ENCODE peak calls at places on chromosomes 16 and 17, in seven cellular contexts. One of them, this sample, is unnamed.

GRCh38 chr16:62760398-62760797 is 724.2 kb upstream of the CDH8 start:
- DNase-seq in neural progenitor cell: no peak
- DNase-seq in AG10803: no peak
- DNase-seq in bronchial epithelial cell: no peak
- DNase-seq in H1: no peak
- DNase-seq in fibroblast of lung: no peak
- DNase-seq in cardiac fibroblast: no peak
- DNase-seq in this sample: no peak

GRCh38 chr16:87328846-87329245 is 11.7 kb upstream of the C16orf95 start:
- DNase-seq in neural progenitor cell: no peak
- DNase-seq in AG10803: no peak
- DNase-seq in bronchial epithelial cell: peak
- DNase-seq in H1: no peak
- DNase-seq in fibroblast of lung: no peak
- DNase-seq in cardiac fibroblast: no peak
- DNase-seq in this sample: no peak

GRCh38 chr16:72099377-72099818 is 5.8 kb downstream of the DHX38 start:
- DNase-seq in neural progenitor cell: peak
- DNase-seq in AG10803: peak
- DNase-seq in bronchial epithelial cell: peak
- DNase-seq in H1: peak
- DNase-seq in fibroblast of lung: peak
- DNase-seq in cardiac fibroblast: peak
- DNase-seq in this sample: peak

GRCh38 chr17:78588258-78589030 is 11.2 kb upstream of the DNAH17 start:
- DNase-seq in neural progenitor cell: no peak
- DNase-seq in AG10803: no peak
- DNase-seq in bronchial epithelial cell: no peak
- DNase-seq in H1: no peak
- DNase-seq in fibroblast of lung: no peak
- DNase-seq in cardiac fibroblast: no peak
- DNase-seq in this sample: no peak

GRCh38 chr17:27522028-27522639 is 65.9 kb downstream of the KSR1 start:
- DNase-seq in neural progenitor cell: no peak
- DNase-seq in AG10803: no peak
- DNase-seq in bronchial epithelial cell: no peak
- DNase-seq in H1: no peak
- DNase-seq in fibroblast of lung: no peak
- DNase-seq in cardiac fibroblast: no peak
- DNase-seq in this sample: no peak

GRCh38 chr17:41308251-41308917 is 725 bp downstream of the KRTAP16-1 start:
- DNase-seq in neural progenitor cell: no peak
- DNase-seq in AG10803: peak
- DNase-seq in bronchial epithelial cell: peak
- DNase-seq in H1: no peak
- DNase-seq in fibroblast of lung: no peak
- DNase-seq in cardiac fibroblast: no peak
- DNase-seq in this sample: no peak

GRCh38 chr16:11005611-11005975 is 61.2 kb downstream of the CLEC16A start:
- DNase-seq in neural progenitor cell: no peak
- DNase-seq in AG10803: peak
- DNase-seq in bronchial epithelial cell: peak
- DNase-seq in H1: no peak
- DNase-seq in fibroblast of lung: peak
- DNase-seq in cardiac fibroblast: no peak
- DNase-seq in this sample: no peak

GRCh38 chr17:17510456-17511292 is 14.5 kb upstream of the RASD1 start:
- DNase-seq in neural progenitor cell: no peak
- DNase-seq in AG10803: no peak
- DNase-seq in bronchial epithelial cell: peak
- DNase-seq in H1: no peak
- DNase-seq in fibroblast of lung: no peak
- DNase-seq in cardiac fibroblast: no peak
- DNase-seq in this sample: no peak

GRCh38 chr16:84471316-84471715 is 33.1 kb downstream of the MEAK7 start:
- DNase-seq in neural progenitor cell: no peak
- DNase-seq in AG10803: no peak
- DNase-seq in bronchial epithelial cell: no peak
- DNase-seq in H1: no peak
- DNase-seq in fibroblast of lung: no peak
- DNase-seq in cardiac fibroblast: no peak
- DNase-seq in this sample: no peak

GRCh38 chr16:82855471-82855870 is 228.7 kb downstream of the CDH13 start:
- DNase-seq in neural progenitor cell: no peak
- DNase-seq in AG10803: peak
- DNase-seq in bronchial epithelial cell: no peak
- DNase-seq in H1: no peak
- DNase-seq in fibroblast of lung: no peak
- DNase-seq in cardiac fibroblast: no peak
- DNase-seq in this sample: no peak

GRCh38 chr17:65278050-65278819 is 141.1 kb downstream of the RGS9 start:
- DNase-seq in neural progenitor cell: peak
- DNase-seq in AG10803: peak
- DNase-seq in bronchial epithelial cell: peak
- DNase-seq in H1: no peak
- DNase-seq in fibroblast of lung: peak
- DNase-seq in cardiac fibroblast: peak
- DNase-seq in this sample: peak
- TF ChIP-seq CTCF in neural progenitor cell: peak
- TF ChIP-seq CTCF in AG10803: peak
- TF ChIP-seq CTCF in bronchial epithelial cell: peak
- TF ChIP-seq CTCF in H1: peak
- TF ChIP-seq CTCF in fibroblast of lung: peak
- TF ChIP-seq CTCF in cardiac fibroblast: peak
- TF ChIP-seq CTCF in this sample: peak

GRCh38 chr16:57669476-57670162 is 1.5 kb downstream of the ADGRG3 start:
- DNase-seq in neural progenitor cell: no peak
- DNase-seq in AG10803: no peak
- DNase-seq in bronchial epithelial cell: no peak
- DNase-seq in H1: no peak
- DNase-seq in fibroblast of lung: no peak
- DNase-seq in cardiac fibroblast: no peak
- DNase-seq in this sample: no peak
- TF ChIP-seq CTCF in neural progenitor cell: no peak
- TF ChIP-seq CTCF in AG10803: no peak
- TF ChIP-seq CTCF in bronchial epithelial cell: no peak
- TF ChIP-seq CTCF in H1: no peak
- TF ChIP-seq CTCF in fibroblast of lung: no peak
- TF ChIP-seq CTCF in cardiac fibroblast: no peak
- TF ChIP-seq CTCF in this sample: no peak

GRCh38 chr17:9696279-9697044 is 51.1 kb downstream of the USP43 start:
- DNase-seq in neural progenitor cell: no peak
- DNase-seq in AG10803: no peak
- DNase-seq in bronchial epithelial cell: no peak
- DNase-seq in H1: no peak
- DNase-seq in fibroblast of lung: no peak
- DNase-seq in cardiac fibroblast: no peak
- DNase-seq in this sample: peak
- TF ChIP-seq CTCF in neural progenitor cell: no peak
- TF ChIP-seq CTCF in AG10803: no peak
- TF ChIP-seq CTCF in bronchial epithelial cell: no peak
- TF ChIP-seq CTCF in H1: peak
- TF ChIP-seq CTCF in fibroblast of lung: no peak
- TF ChIP-seq CTCF in cardiac fibroblast: no peak
- TF ChIP-seq CTCF in this sample: no peak

GRCh38 chr17:56231693-56232092 is 78.4 kb downstream of the ANKFN1 start:
- DNase-seq in neural progenitor cell: no peak
- DNase-seq in AG10803: no peak
- DNase-seq in bronchial epithelial cell: no peak
- DNase-seq in H1: no peak
- DNase-seq in fibroblast of lung: no peak
- DNase-seq in cardiac fibroblast: no peak
- DNase-seq in this sample: no peak
- TF ChIP-seq CTCF in neural progenitor cell: peak
- TF ChIP-seq CTCF in AG10803: peak
- TF ChIP-seq CTCF in bronchial epithelial cell: no peak
- TF ChIP-seq CTCF in H1: peak
- TF ChIP-seq CTCF in fibroblast of lung: peak
- TF ChIP-seq CTCF in cardiac fibroblast: no peak
- TF ChIP-seq CTCF in this sample: no peak